ENCODE peak calls at places on chromosomes 13 and 19, in ten cellular contexts. One of them, this sample, is unnamed.

GRCh38 chr13:51249767-51250741 is 27.9 kb downstream of the FAM124A start:
- DNase-seq in GM23248: peak; percentile 21
- DNase-seq in tibial artery: no peak
- DNase-seq in psoas muscle: no peak
- DNase-seq in iPS DF 6.9: no peak
- DNase-seq in Caco-2: no peak
- DNase-seq in mesenchymal stem cell: no peak
- DNase-seq in ascending aorta: no peak
- DNase-seq in astrocyte: no peak
- DNase-seq in PC-9: no peak
- DNase-seq in this sample: peak; percentile 7

GRCh38 chr13:44191504-44192171 is 182.0 kb upstream of the SERP2 start:
- DNase-seq in PC-9: no peak
- DNase-seq in GM23248: peak; percentile 90
- DNase-seq in iPS DF 6.9: peak; percentile 22
- DNase-seq in ascending aorta: peak; percentile 77
- DNase-seq in tibial artery: peak; percentile 74
- DNase-seq in Caco-2: peak; percentile 62
- DNase-seq in psoas muscle: no peak
- DNase-seq in astrocyte: peak; percentile 61
- DNase-seq in mesenchymal stem cell: peak; percentile 54
- DNase-seq in this sample: peak; percentile 37

GRCh38 chr13:21639604-21640003 is 31.3 kb upstream of the FGF9 start:
- DNase-seq in astrocyte: no peak
- DNase-seq in ascending aorta: no peak
- DNase-seq in psoas muscle: no peak
- DNase-seq in Caco-2: no peak
- DNase-seq in PC-9: no peak
- DNase-seq in tibial artery: no peak
- DNase-seq in mesenchymal stem cell: no peak
- DNase-seq in iPS DF 6.9: no peak
- DNase-seq in GM23248: no peak
- DNase-seq in this sample: no peak

GRCh38 chr13:20983386-20983785 is 78.0 kb downstream of the LATS2 start:
- DNase-seq in Caco-2: no peak
- DNase-seq in mesenchymal stem cell: no peak
- DNase-seq in iPS DF 6.9: no peak
- DNase-seq in tibial artery: no peak
- DNase-seq in GM23248: no peak
- DNase-seq in ascending aorta: no peak
- DNase-seq in psoas muscle: no peak
- DNase-seq in astrocyte: no peak
- DNase-seq in PC-9: no peak
- DNase-seq in this sample: no peak

GRCh38 chr19:29789007-29789406 is 22.8 kb upstream of the CCNE1 start:
- DNase-seq in GM23248: no peak
- DNase-seq in iPS DF 6.9: no peak
- DNase-seq in tibial artery: no peak
- DNase-seq in psoas muscle: no peak
- DNase-seq in Caco-2: no peak
- DNase-seq in astrocyte: no peak
- DNase-seq in PC-9: no peak
- DNase-seq in mesenchymal stem cell: peak; percentile 14
- DNase-seq in ascending aorta: no peak
- DNase-seq in this sample: no peak

GRCh38 chr19:46976845-46977320 is 42.8 kb upstream of the NPAS1 start:
- DNase-seq in tibial artery: peak; percentile 89
- DNase-seq in Caco-2: peak; percentile 75
- DNase-seq in iPS DF 6.9: no peak
- DNase-seq in GM23248: peak; percentile 86
- DNase-seq in ascending aorta: peak; percentile 77
- DNase-seq in psoas muscle: peak; percentile 69
- DNase-seq in PC-9: peak; percentile 23
- DNase-seq in mesenchymal stem cell: peak; percentile 91
- DNase-seq in astrocyte: peak; percentile 83
- DNase-seq in this sample: no peak

GRCh38 chr19:46006411-46006810 is 11.1 kb downstream of the CCDC61 start:
- DNase-seq in PC-9: no peak
- DNase-seq in tibial artery: no peak
- DNase-seq in GM23248: no peak
- DNase-seq in mesenchymal stem cell: no peak
- DNase-seq in iPS DF 6.9: no peak
- DNase-seq in Caco-2: no peak
- DNase-seq in ascending aorta: no peak
- DNase-seq in psoas muscle: no peak
- DNase-seq in astrocyte: no peak
- DNase-seq in this sample: no peak

GRCh38 chr13:99376924-99377323 is 69.7 kb upstream of the GPR183 start:
- DNase-seq in Caco-2: no peak
- DNase-seq in GM23248: no peak
- DNase-seq in tibial artery: no peak
- DNase-seq in psoas muscle: no peak
- DNase-seq in PC-9: no peak
- DNase-seq in ascending aorta: no peak
- DNase-seq in iPS DF 6.9: no peak
- DNase-seq in astrocyte: no peak
- DNase-seq in mesenchymal stem cell: no peak
- DNase-seq in this sample: no peak

GRCh38 chr19:3743486-3743885 is 18.0 kb downstream of the APBA3 start:
- DNase-seq in GM23248: peak; percentile 23
- DNase-seq in mesenchymal stem cell: peak; percentile 21
- DNase-seq in psoas muscle: no peak
- DNase-seq in astrocyte: no peak
- DNase-seq in tibial artery: no peak
- DNase-seq in Caco-2: no peak
- DNase-seq in ascending aorta: no peak
- DNase-seq in PC-9: no peak
- DNase-seq in iPS DF 6.9: no peak
- DNase-seq in this sample: peak; percentile 22

GRCh38 chr13:86174632-86175031 is 375.4 kb upstream of the SLITRK6 start:
- DNase-seq in iPS DF 6.9: no peak
- DNase-seq in astrocyte: no peak
- DNase-seq in mesenchymal stem cell: peak; percentile 4
- DNase-seq in psoas muscle: no peak
- DNase-seq in tibial artery: no peak
- DNase-seq in GM23248: no peak
- DNase-seq in ascending aorta: no peak
- DNase-seq in Caco-2: no peak
- DNase-seq in PC-9: no peak
- DNase-seq in this sample: no peak

GRCh38 chr19:42333975-42334696 is 8.7 kb downstream of the MEGF8 start:
- DNase-seq in mesenchymal stem cell: no peak
- DNase-seq in tibial artery: no peak
- DNase-seq in ascending aorta: no peak
- DNase-seq in GM23248: no peak
- DNase-seq in PC-9: no peak
- DNase-seq in iPS DF 6.9: no peak
- DNase-seq in Caco-2: no peak
- DNase-seq in psoas muscle: no peak
- DNase-seq in astrocyte: no peak
- DNase-seq in this sample: no peak

GRCh38 chr19:2337329-2337707 is 8.8 kb downstream of the SPPL2B start:
- DNase-seq in psoas muscle: peak; percentile 73
- DNase-seq in tibial artery: no peak
- DNase-seq in iPS DF 6.9: no peak
- DNase-seq in mesenchymal stem cell: peak; percentile 53
- DNase-seq in Caco-2: peak; percentile 64
- DNase-seq in PC-9: no peak
- DNase-seq in ascending aorta: no peak
- DNase-seq in astrocyte: peak; percentile 47
- DNase-seq in GM23248: peak; percentile 47
- DNase-seq in this sample: no peak

GRCh38 chr19:798415-799075 is 1.3 kb downstream of the PTBP1 start:
- DNase-seq in astrocyte: no peak
- DNase-seq in PC-9: no peak
- DNase-seq in GM23248: peak; percentile 57
- DNase-seq in psoas muscle: no peak
- DNase-seq in ascending aorta: no peak
- DNase-seq in Caco-2: peak; percentile 75
- DNase-seq in mesenchymal stem cell: no peak
- DNase-seq in iPS DF 6.9: no peak
- DNase-seq in tibial artery: no peak
- DNase-seq in this sample: no peak

GRCh38 chr19:11479090-11479469 is 1.8 kb downstream of the ELAVL3 start:
- DNase-seq in PC-9: no peak
- DNase-seq in iPS DF 6.9: no peak
- DNase-seq in ascending aorta: no peak
- DNase-seq in astrocyte: no peak
- DNase-seq in psoas muscle: no peak
- DNase-seq in tibial artery: no peak
- DNase-seq in Caco-2: no peak
- DNase-seq in GM23248: no peak
- DNase-seq in mesenchymal stem cell: no peak
- DNase-seq in this sample: no peak
- H3K27me3 ChIP-seq in PC-9: no peaks in the 10 kb centered on the region
- H3K27me3 ChIP-seq in iPS DF 6.9: peaks cover 6% of the 10 kb centered on the region
- H3K27me3 ChIP-seq in ascending aorta: peaks cover 24% of the 10 kb centered on the region
- H3K27me3 ChIP-seq in astrocyte: peaks cover 15% of the 10 kb centered on the region
- H3K27me3 ChIP-seq in psoas muscle: peaks cover 19% of the 10 kb centered on the region
- H3K27me3 ChIP-seq in tibial artery: peaks cover 19% of the 10 kb centered on the region
- H3K27me3 ChIP-seq in Caco-2: no peaks in the 10 kb centered on the region
- H3K27me3 ChIP-seq in GM23248: peaks cover 25% of the 10 kb centered on the region
- H3K27me3 ChIP-seq in mesenchymal stem cell: peaks cover 53% of the 10 kb centered on the region
- H3K27me3 ChIP-seq in this sample: no peaks in the 10 kb centered on the region

GRCh38 chr19:13012390-13012689 is 17.1 kb downstream of the NFIX start:
- DNase-seq in iPS DF 6.9: no peak
- DNase-seq in GM23248: no peak
- DNase-seq in Caco-2: no peak
- DNase-seq in ascending aorta: no peak
- DNase-seq in PC-9: no peak
- DNase-seq in mesenchymal stem cell: no peak
- DNase-seq in astrocyte: no peak
- DNase-seq in psoas muscle: no peak
- DNase-seq in tibial artery: no peak
- DNase-seq in this sample: no peak

GRCh38 chr19:13014921-13015280 is 19.6 kb downstream of the NFIX start:
- DNase-seq in tibial artery: no peak
- DNase-seq in psoas muscle: no peak
- DNase-seq in PC-9: no peak
- DNase-seq in ascending aorta: no peak
- DNase-seq in astrocyte: no peak
- DNase-seq in mesenchymal stem cell: no peak
- DNase-seq in iPS DF 6.9: no peak
- DNase-seq in GM23248: peak; percentile 48
- DNase-seq in Caco-2: no peak
- DNase-seq in this sample: no peak

GRCh38 chr19:13014101-13014920 is 19.0 kb downstream of the NFIX start:
- DNase-seq in psoas muscle: peak; percentile 71
- DNase-seq in tibial artery: no peak
- DNase-seq in astrocyte: no peak
- DNase-seq in iPS DF 6.9: no peak
- DNase-seq in PC-9: no peak
- DNase-seq in GM23248: peak; percentile 71
- DNase-seq in ascending aorta: peak; percentile 66
- DNase-seq in mesenchymal stem cell: no peak
- DNase-seq in Caco-2: no peak
- DNase-seq in this sample: no peak

GRCh38 chr19:13012690-13013608 is 17.7 kb downstream of the NFIX start:
- DNase-seq in mesenchymal stem cell: peak; percentile 57
- DNase-seq in tibial artery: peak; percentile 90
- DNase-seq in GM23248: peak; percentile 92
- DNase-seq in astrocyte: peak; percentile 70
- DNase-seq in ascending aorta: peak; percentile 85
- DNase-seq in iPS DF 6.9: no peak
- DNase-seq in psoas muscle: peak; percentile 93
- DNase-seq in Caco-2: no peak
- DNase-seq in PC-9: peak; percentile 34
- DNase-seq in this sample: peak; percentile 40

GRCh38 chr19:13013649-13014048 is 18.4 kb downstream of the NFIX start:
- DNase-seq in GM23248: peak; percentile 66
- DNase-seq in iPS DF 6.9: no peak
- DNase-seq in mesenchymal stem cell: no peak
- DNase-seq in psoas muscle: no peak
- DNase-seq in tibial artery: no peak
- DNase-seq in Caco-2: no peak
- DNase-seq in astrocyte: no peak
- DNase-seq in PC-9: no peak
- DNase-seq in ascending aorta: peak; percentile 64
- DNase-seq in this sample: no peak
- H3K4me1 ChIP-seq in GM23248: peaks cover 50% of the 10 kb centered on the region
- H3K4me1 ChIP-seq in iPS DF 6.9: peaks cover 14% of the 10 kb centered on the region
- H3K4me1 ChIP-seq in mesenchymal stem cell: peaks cover 44% of the 10 kb centered on the region
- H3K4me1 ChIP-seq in psoas muscle: peaks cover 75% of the 10 kb centered on the region
- H3K4me1 ChIP-seq in tibial artery: no peaks in the 10 kb centered on the region
- H3K4me1 ChIP-seq in Caco-2: peaks cover 8% of the 10 kb centered on the region
- H3K4me1 ChIP-seq in astrocyte: peaks cover 77% of the 10 kb centered on the region
- H3K4me1 ChIP-seq in PC-9: peaks cover 13% of the 10 kb centered on the region
- H3K4me1 ChIP-seq in ascending aorta: peaks cover 65% of the 10 kb centered on the region
- H3K4me1 ChIP-seq in this sample: peaks cover 19% of the 10 kb centered on the region

GRCh38 chr13:97160421-97160820 is 61.7 kb upstream of the MBNL2 start:
- DNase-seq in PC-9: no peak
- DNase-seq in mesenchymal stem cell: no peak
- DNase-seq in astrocyte: no peak
- DNase-seq in psoas muscle: no peak
- DNase-seq in Caco-2: no peak
- DNase-seq in GM23248: no peak
- DNase-seq in ascending aorta: no peak
- DNase-seq in tibial artery: no peak
- DNase-seq in iPS DF 6.9: no peak
- DNase-seq in this sample: no peak
- H3K27me3 ChIP-seq in PC-9: no peaks in the 10 kb centered on the region
- H3K27me3 ChIP-seq in mesenchymal stem cell: peaks cover 3% of the 10 kb centered on the region
- H3K27me3 ChIP-seq in astrocyte: no peaks in the 10 kb centered on the region
- H3K27me3 ChIP-seq in psoas muscle: no peaks in the 10 kb centered on the region
- H3K27me3 ChIP-seq in Caco-2: no peaks in the 10 kb centered on the region
- H3K27me3 ChIP-seq in GM23248: no peaks in the 10 kb centered on the region
- H3K27me3 ChIP-seq in ascending aorta: no peaks in the 10 kb centered on the region
- H3K27me3 ChIP-seq in tibial artery: no peaks in the 10 kb centered on the region
- H3K27me3 ChIP-seq in iPS DF 6.9: no peaks in the 10 kb centered on the region
- H3K27me3 ChIP-seq in this sample: peaks cover 3% of the 10 kb centered on the region

DNA sequence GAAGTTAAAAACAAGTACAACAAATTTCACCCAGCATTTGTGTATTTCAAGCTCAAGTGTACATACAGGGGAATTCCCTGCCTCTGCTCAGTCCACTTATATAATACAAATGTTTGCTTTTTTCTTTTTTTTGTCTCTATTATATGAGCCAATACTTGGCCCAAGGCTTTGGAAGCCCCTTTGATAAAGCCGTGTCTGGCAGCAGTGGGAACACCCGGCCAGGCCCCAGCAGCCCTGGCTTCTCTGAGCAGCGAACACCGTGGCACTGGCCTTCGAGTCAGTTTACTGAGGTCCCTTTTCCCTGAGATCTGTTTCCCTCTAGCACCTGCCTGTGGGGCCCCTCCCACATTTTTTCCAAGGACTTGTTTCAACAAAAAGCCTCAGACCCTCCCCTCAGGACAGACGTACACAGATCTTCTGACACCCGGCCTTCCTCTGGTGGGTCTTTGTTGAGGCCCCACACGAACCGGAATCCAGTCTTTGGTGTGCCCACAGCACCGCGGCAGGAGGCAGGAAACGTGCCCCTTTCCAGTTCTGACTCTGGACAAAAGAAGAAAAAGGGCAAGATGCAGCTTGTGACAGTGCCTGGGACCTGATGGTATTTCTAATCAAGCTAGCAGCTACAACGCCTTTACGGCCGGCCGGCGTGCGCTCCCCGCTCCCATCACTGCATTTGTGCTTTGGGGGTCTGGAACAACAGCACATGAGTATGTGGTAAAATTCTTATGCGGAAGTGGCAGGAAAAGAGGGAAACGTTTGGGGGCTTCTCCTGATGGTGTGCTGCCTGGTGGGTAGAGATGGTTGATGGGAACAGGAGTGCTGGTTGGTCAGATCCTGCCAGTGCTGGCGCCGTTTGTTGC is 13.8 kb downstream of the SIPA1L3 start:
- DNase-seq in iPS DF 6.9: no peak
- DNase-seq in mesenchymal stem cell: no peak
- DNase-seq in astrocyte: no peak
- DNase-seq in GM23248: no peak
- DNase-seq in Caco-2: peak; percentile 52
- DNase-seq in tibial artery: no peak
- DNase-seq in psoas muscle: no peak
- DNase-seq in PC-9: no peak
- DNase-seq in ascending aorta: no peak
- DNase-seq in this sample: no peak
- H3K4me1 ChIP-seq in iPS DF 6.9: no peaks in the 10 kb centered on the region
- H3K4me1 ChIP-seq in mesenchymal stem cell: peaks cover 5% of the 10 kb centered on the region
- H3K4me1 ChIP-seq in astrocyte: no peaks in the 10 kb centered on the region
- H3K4me1 ChIP-seq in GM23248: no peaks in the 10 kb centered on the region
- H3K4me1 ChIP-seq in Caco-2: peaks cover 11% of the 10 kb centered on the region
- H3K4me1 ChIP-seq in tibial artery: no peaks in the 10 kb centered on the region
- H3K4me1 ChIP-seq in psoas muscle: no peaks in the 10 kb centered on the region
- H3K4me1 ChIP-seq in PC-9: no peaks in the 10 kb centered on the region
- H3K4me1 ChIP-seq in ascending aorta: no peaks in the 10 kb centered on the region
- H3K4me1 ChIP-seq in this sample: no peaks in the 10 kb centered on the region